ENCODE peak calls at places on chromosome 6, in seven cellular contexts. N is CD8-positive, alpha-beta T cell; J is ovary; P is fibroblast of lung; V is uterus; K is right cardiac atrium; W is mucosa of descending colon. L is an unnamed sample.

GRCh38 chr6:37667050-37667814 is 30.5 kb downstream of the MDGA1 start:
- DNase-seq in K (no peak), V (no peak), W (no peak), P (peak; percentile 75), J (no peak), N (no peak), L (no peak)

GRCh38 chr6:130885392-130886192 is 58.4 kb downstream of the SMLR1 start:
- DNase-seq in V (peak; percentile 58), W (peak; percentile 94), J (peak; percentile 53), P (peak; percentile 66), K (no peak), N (peak; percentile 65), L (peak; percentile 83)

GRCh38 chr6:91142154-91142553 is 555.3 kb upstream of the MAP3K7 start:
- DNase-seq in J (no peak), W (no peak), V (no peak), N (no peak), P (no peak), K (no peak), L (no peak)

GRCh38 chr6:5763407-5763806 is 243.3 kb downstream of the NRN1 start:
- DNase-seq in J (no peak), P (peak; percentile 36), N (no peak), W (no peak), V (no peak), K (no peak), L (no peak)

GRCh38 chr6:155026366-155027045 is 31.4 kb downstream of the TIAM2 start:
- DNase-seq in J (peak; percentile 33), V (peak; percentile 52), W (no peak), N (no peak), P (peak; percentile 85), K (peak; percentile 49), L (no peak)

GRCh38 chr6:16770701-16771569 is 9.7 kb upstream of the ATXN1 start:
- DNase-seq in W (peak; percentile 83), P (peak; percentile 79), J (peak; percentile 65), V (peak; percentile 72), N (peak; percentile 66), K (peak; percentile 91), L (peak; percentile 82)

GRCh38 chr6:110190726-110191125 is 10.5 kb downstream of the CDC40 start:
- DNase-seq in K (no peak), V (no peak), J (no peak), W (no peak), P (no peak), N (no peak), L (no peak)

GRCh38 chr6:142702501-142703460 is 242.2 kb downstream of the HIVEP2 start:
- DNase-seq in K (peak; percentile 69), J (no peak), V (no peak), W (peak; percentile 38), P (no peak), N (no peak), L (peak; percentile 27)

GRCh38 chr6:144036064-144036873 is 28.2 kb upstream of the PLAGL1 start:
- DNase-seq in J (no peak), K (peak; percentile 58), P (peak; percentile 9), W (peak; percentile 36), N (no peak), V (no peak), L (peak; percentile 43)

GRCh38 chr6:14305629-14306028 is 188.1 kb downstream of the CD83 start:
- DNase-seq in P (no peak), V (no peak), W (no peak), J (no peak), N (no peak), K (no peak), L (no peak)

GRCh38 chr6:48472121-48472520 is 361.1 kb upstream of the PTCHD4 start:
- DNase-seq in J (no peak), N (no peak), K (no peak), P (peak; percentile 59), W (no peak), V (no peak), L (no peak)

GRCh38 chr6:147873826-147874225 is 365.3 kb downstream of the SAMD5 start:
- DNase-seq in P (no peak), W (no peak), J (no peak), V (no peak), K (no peak), N (no peak), L (no peak)

GRCh38 chr6:131924881-131925474 is 26.2 kb downstream of the CCN2 start:
- DNase-seq in K (no peak), V (no peak), W (no peak), N (no peak), P (peak; percentile 45), J (no peak), L (no peak)

GRCh38 chr6:33344771-33345697 is 27.5 kb upstream of the ZBTB22 start:
- DNase-seq in K (peak; percentile 84), N (peak; percentile 55), W (peak; percentile 76), J (peak; percentile 54), V (peak; percentile 69), P (peak; percentile 93), L (peak; percentile 70)

GRCh38 chr6:47308674-47309325 is 905 bp downstream of the TNFRSF21 start:
- DNase-seq in J (peak; percentile 28), N (no peak), V (peak; percentile 17), K (peak; percentile 66), W (peak; percentile 48), P (peak; percentile 50), L (peak; percentile 47)

GRCh38 chr6:130696806-130697205 is 130.4 kb upstream of the SMLR1 start:
- DNase-seq in K (no peak), W (no peak), P (no peak), J (no peak), N (no peak), V (no peak), L (no peak)

GRCh38 chr6:137259349-137259748 is 40.2 kb upstream of the IFNGR1 start:
- DNase-seq in P (peak; percentile 6), W (no peak), V (no peak), N (no peak), J (no peak), K (no peak), L (no peak)

GRCh38 chr6:23176883-23177282 is 607.5 kb downstream of the HDGFL1 start:
- DNase-seq in W (no peak), J (no peak), K (peak; percentile 76), N (no peak), V (no peak), P (no peak), L (no peak)
- H3K9me3 ChIP-seq in W (no peaks in the 10 kb centered on the region), J (no peaks in the 10 kb centered on the region), K (no peaks in the 10 kb centered on the region), N (no peaks in the 10 kb centered on the region), V (no peaks in the 10 kb centered on the region), P (no peaks in the 10 kb centered on the region), L (no peaks in the 10 kb centered on the region)

GRCh38 chr6:122714059-122714458 is 65.5 kb upstream of the FABP7 start:
- DNase-seq in V (no peak), K (no peak), N (no peak), J (no peak), P (no peak), W (no peak), L (no peak)
- H3K4me1 ChIP-seq in V (no peaks in the 10 kb centered on the region), K (no peaks in the 10 kb centered on the region), N (no peaks in the 10 kb centered on the region), J (no peaks in the 10 kb centered on the region), P (peaks cover 2% of the 10 kb centered on the region), W (no peaks in the 10 kb centered on the region), L (no peaks in the 10 kb centered on the region)

GRCh38 chr6:163501440-163501839 is 86.9 kb downstream of the QKI start:
- DNase-seq in W (no peak), V (no peak), K (no peak), N (no peak), J (no peak), P (no peak), L (no peak)

GRCh38 chr6:163500105-163500504 is 85.6 kb downstream of the QKI start:
- DNase-seq in W (no peak), J (no peak), P (no peak), V (no peak), N (no peak), K (no peak), L (no peak)

GRCh38 chr6:163496205-163496604 is 81.7 kb downstream of the QKI start:
- DNase-seq in V (no peak), N (no peak), P (no peak), J (no peak), K (no peak), W (no peak), L (no peak)

GRCh38 chr6:163504984-163505640 is 90.6 kb downstream of the QKI start:
- DNase-seq in J (no peak), N (no peak), W (no peak), K (no peak), P (no peak), V (no peak), L (no peak)

DNA sequence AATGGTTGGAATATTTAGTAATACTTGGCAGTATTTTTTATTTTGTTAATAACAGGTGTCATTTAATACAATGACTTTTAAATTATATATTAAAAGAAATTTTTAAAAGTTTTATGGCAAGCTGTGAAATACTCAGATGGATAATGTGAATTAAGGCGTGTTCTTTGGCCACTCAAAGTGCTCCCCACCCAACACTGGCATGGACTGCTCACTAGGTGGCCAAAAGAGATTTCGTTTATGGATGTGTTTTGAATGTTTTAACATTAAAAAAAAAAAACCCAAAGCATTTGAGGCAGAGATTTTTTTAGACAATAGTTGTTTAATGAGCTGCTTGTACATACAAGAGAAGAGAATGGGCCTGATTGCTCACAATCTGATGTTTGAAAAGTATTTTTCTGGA is 86.5 kb downstream of the QKI start:
- DNase-seq in J (no peak), V (no peak), W (no peak), N (no peak), K (peak; percentile 70), P (no peak), L (no peak)
- H3K9me3 ChIP-seq in J (no peaks in the 10 kb centered on the region), V (no peaks in the 10 kb centered on the region), W (peaks cover under 1% of the 10 kb centered on the region), N (no peaks in the 10 kb centered on the region), K (no peaks in the 10 kb centered on the region), P (no peaks in the 10 kb centered on the region), L (no peaks in the 10 kb centered on the region)

DNA sequence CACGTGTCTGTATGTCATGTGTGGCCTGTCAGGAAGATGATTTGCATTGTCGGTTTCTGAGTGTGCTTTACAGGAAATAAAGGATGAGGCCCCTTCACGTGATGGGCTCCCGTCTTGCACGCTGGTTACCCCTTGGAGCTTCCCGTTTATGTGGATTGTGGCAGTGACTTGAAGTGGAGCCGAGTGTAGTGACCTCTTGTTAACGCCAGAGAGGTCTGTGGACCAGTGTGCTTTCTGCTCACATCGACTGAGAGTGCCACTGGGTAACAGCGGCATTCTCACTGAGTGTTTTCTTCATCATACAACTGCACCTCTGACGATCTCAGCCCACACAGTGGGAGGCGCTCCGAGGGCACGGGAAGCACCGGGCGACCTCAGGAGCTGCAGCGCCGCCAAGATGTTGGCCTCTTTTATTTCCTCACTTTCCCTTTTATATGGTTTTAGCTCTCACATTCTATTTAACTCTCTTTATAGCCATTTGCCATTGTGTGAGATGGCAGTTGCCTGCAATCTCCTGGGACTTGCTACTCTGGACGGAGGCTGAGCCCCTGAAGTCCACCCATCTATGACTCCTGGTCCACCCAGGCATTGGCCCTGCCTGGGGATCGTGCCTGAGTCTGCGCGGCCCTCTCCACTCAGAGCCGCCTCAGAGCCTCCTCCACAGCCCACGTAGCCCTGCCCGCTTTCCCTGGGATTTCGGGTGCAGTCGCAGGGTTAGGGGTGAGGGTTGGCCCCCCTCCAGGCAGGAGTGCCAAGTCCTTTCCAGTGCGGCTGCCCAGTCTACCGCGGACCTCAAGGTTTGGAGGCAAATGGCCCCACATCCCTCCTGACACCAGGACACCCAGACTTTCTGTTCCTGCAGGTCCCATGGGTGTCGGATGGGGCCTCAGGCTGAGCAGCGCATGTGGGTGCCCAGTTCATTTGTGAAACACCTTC is 238.9 kb downstream of the ERMARD start:
- DNase-seq in K (no peak), W (peak; percentile 37), P (no peak), V (peak; percentile 10), J (no peak), N (peak; percentile 22), L (no peak)
- H3K4me1 ChIP-seq in K (no peaks in the 10 kb centered on the region), W (no peaks in the 10 kb centered on the region), P (no peaks in the 10 kb centered on the region), V (no peaks in the 10 kb centered on the region), J (no peaks in the 10 kb centered on the region), N (peaks cover 28% of the 10 kb centered on the region), L (no peaks in the 10 kb centered on the region)